ENCODE peak calls at places on chromosome 6, in nine cellular contexts. One of them, this sample, is unnamed.

GRCh38 chr6:46925563-46926253 is 4.0 kb upstream of the ADGRF5 start:
- DNase-seq in NB4: no peak
- DNase-seq in astrocyte of the spinal cord: peak; percentile 60
- DNase-seq in spleen: no peak
- DNase-seq in HCT116: no peak
- DNase-seq in thoracic aorta: peak; percentile 41
- DNase-seq in PC-9: peak; percentile 98
- DNase-seq in cardiac muscle cell: peak; percentile 92
- DNase-seq in heart left ventricle: no peak
- DNase-seq in this sample: peak; percentile 81

GRCh38 chr6:41595166-41595565 is 43.1 kb upstream of the MDFI start:
- DNase-seq in NB4: no peak
- DNase-seq in astrocyte of the spinal cord: no peak
- DNase-seq in spleen: no peak
- DNase-seq in HCT116: no peak
- DNase-seq in thoracic aorta: no peak
- DNase-seq in PC-9: no peak
- DNase-seq in cardiac muscle cell: no peak
- DNase-seq in heart left ventricle: peak; percentile 40
- DNase-seq in this sample: no peak

GRCh38 chr6:159100789-159101182 is 56.0 kb upstream of the TAGAP start:
- DNase-seq in NB4: no peak
- DNase-seq in astrocyte of the spinal cord: no peak
- DNase-seq in spleen: no peak
- DNase-seq in HCT116: no peak
- DNase-seq in thoracic aorta: no peak
- DNase-seq in PC-9: no peak
- DNase-seq in cardiac muscle cell: no peak
- DNase-seq in heart left ventricle: no peak
- DNase-seq in this sample: no peak

GRCh38 chr6:6581014-6581413 is 7.5 kb upstream of the LY86 start:
- DNase-seq in NB4: no peak
- DNase-seq in astrocyte of the spinal cord: no peak
- DNase-seq in spleen: no peak
- DNase-seq in HCT116: no peak
- DNase-seq in thoracic aorta: no peak
- DNase-seq in PC-9: no peak
- DNase-seq in cardiac muscle cell: no peak
- DNase-seq in heart left ventricle: no peak
- DNase-seq in this sample: no peak

GRCh38 chr6:148493374-148493773 is 150.7 kb downstream of the SASH1 start:
- DNase-seq in NB4: no peak
- DNase-seq in astrocyte of the spinal cord: no peak
- DNase-seq in spleen: no peak
- DNase-seq in HCT116: no peak
- DNase-seq in thoracic aorta: no peak
- DNase-seq in PC-9: no peak
- DNase-seq in cardiac muscle cell: no peak
- DNase-seq in heart left ventricle: no peak
- DNase-seq in this sample: no peak

GRCh38 chr6:91081452-91082067 is 494.7 kb upstream of the MAP3K7 start:
- DNase-seq in NB4: peak; percentile 60
- DNase-seq in astrocyte of the spinal cord: peak; percentile 79
- DNase-seq in spleen: no peak
- DNase-seq in HCT116: peak; percentile 3
- DNase-seq in thoracic aorta: no peak
- DNase-seq in PC-9: no peak
- DNase-seq in cardiac muscle cell: peak; percentile 82
- DNase-seq in heart left ventricle: no peak
- DNase-seq in this sample: peak; percentile 56

GRCh38 chr6:34115396-34116314 is 30.2 kb downstream of the GRM4 start:
- DNase-seq in NB4: peak; percentile 45
- DNase-seq in astrocyte of the spinal cord: peak; percentile 23
- DNase-seq in spleen: no peak
- DNase-seq in HCT116: no peak
- DNase-seq in thoracic aorta: no peak
- DNase-seq in PC-9: no peak
- DNase-seq in cardiac muscle cell: peak; percentile 31
- DNase-seq in heart left ventricle: no peak
- DNase-seq in this sample: no peak

GRCh38 chr6:149723771-149724417 is 6.0 kb upstream of the LATS1 start:
- DNase-seq in NB4: peak; percentile 83
- DNase-seq in astrocyte of the spinal cord: peak; percentile 75
- DNase-seq in spleen: peak; percentile 51
- DNase-seq in HCT116: peak; percentile 60
- DNase-seq in thoracic aorta: no peak
- DNase-seq in PC-9: peak; percentile 51
- DNase-seq in cardiac muscle cell: peak; percentile 87
- DNase-seq in heart left ventricle: no peak
- DNase-seq in this sample: peak; percentile 90

GRCh38 chr6:65126667-65127066 is 580.4 kb downstream of the EYS start:
- DNase-seq in NB4: no peak
- DNase-seq in astrocyte of the spinal cord: no peak
- DNase-seq in spleen: no peak
- DNase-seq in HCT116: no peak
- DNase-seq in thoracic aorta: no peak
- DNase-seq in PC-9: no peak
- DNase-seq in cardiac muscle cell: no peak
- DNase-seq in heart left ventricle: no peak
- DNase-seq in this sample: no peak

GRCh38 chr6:169158182-169158573 is 95.5 kb downstream of the THBS2 start:
- DNase-seq in NB4: no peak
- DNase-seq in astrocyte of the spinal cord: peak; percentile 88
- DNase-seq in spleen: no peak
- DNase-seq in HCT116: no peak
- DNase-seq in thoracic aorta: no peak
- DNase-seq in PC-9: no peak
- DNase-seq in cardiac muscle cell: peak; percentile 97
- DNase-seq in heart left ventricle: peak; percentile 87
- DNase-seq in this sample: peak; percentile 72

GRCh38 chr6:17589402-17590116 is 10.5 kb upstream of the FAM8A1 start:
- DNase-seq in NB4: no peak
- DNase-seq in astrocyte of the spinal cord: peak; percentile 79
- DNase-seq in spleen: no peak
- DNase-seq in HCT116: peak; percentile 91
- DNase-seq in thoracic aorta: no peak
- DNase-seq in PC-9: peak; percentile 94
- DNase-seq in cardiac muscle cell: peak; percentile 72
- DNase-seq in heart left ventricle: no peak
- DNase-seq in this sample: peak; percentile 82

GRCh38 chr6:7155871-7156579 is 48.3 kb downstream of the RREB1 start:
- DNase-seq in NB4: no peak
- DNase-seq in astrocyte of the spinal cord: no peak
- DNase-seq in spleen: no peak
- DNase-seq in HCT116: no peak
- DNase-seq in thoracic aorta: no peak
- DNase-seq in PC-9: no peak
- DNase-seq in cardiac muscle cell: no peak
- DNase-seq in heart left ventricle: no peak
- DNase-seq in this sample: no peak

DNA sequence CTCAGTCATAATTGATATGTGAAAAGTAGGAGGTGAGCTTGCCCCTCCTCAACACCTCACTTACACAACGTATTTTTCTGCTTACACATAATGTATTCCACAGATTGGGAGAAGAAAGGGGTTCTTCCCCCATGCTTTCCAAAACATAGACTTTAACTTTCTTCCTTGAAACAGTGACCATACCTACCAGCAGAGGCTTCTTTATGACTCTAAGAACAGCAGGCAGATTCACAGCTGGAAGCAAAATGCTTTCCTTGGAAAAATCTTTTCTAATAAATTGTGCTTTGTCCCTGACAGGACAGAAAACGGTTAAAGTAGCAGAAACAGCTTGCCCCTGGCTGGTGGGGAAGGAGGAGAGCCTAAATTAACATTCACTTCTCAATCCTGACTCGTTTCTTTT is 629.1 kb upstream of the IMPG1 start:
- DNase-seq in NB4: no peak
- DNase-seq in astrocyte of the spinal cord: peak; percentile 3
- DNase-seq in spleen: no peak
- DNase-seq in HCT116: no peak
- DNase-seq in thoracic aorta: no peak
- DNase-seq in PC-9: no peak
- DNase-seq in cardiac muscle cell: no peak
- DNase-seq in heart left ventricle: no peak
- DNase-seq in this sample: no peak
- TF ChIP-seq CTCF in NB4: no peak
- TF ChIP-seq CTCF in astrocyte of the spinal cord: peak; percentile 31
- TF ChIP-seq CTCF in spleen: no peak
- TF ChIP-seq CTCF in HCT116: no peak
- TF ChIP-seq CTCF in thoracic aorta: no peak
- TF ChIP-seq CTCF in PC-9: no peak
- TF ChIP-seq CTCF in cardiac muscle cell: peak; percentile 16
- TF ChIP-seq CTCF in heart left ventricle: no peak
- TF ChIP-seq CTCF in this sample: no peak

DNA sequence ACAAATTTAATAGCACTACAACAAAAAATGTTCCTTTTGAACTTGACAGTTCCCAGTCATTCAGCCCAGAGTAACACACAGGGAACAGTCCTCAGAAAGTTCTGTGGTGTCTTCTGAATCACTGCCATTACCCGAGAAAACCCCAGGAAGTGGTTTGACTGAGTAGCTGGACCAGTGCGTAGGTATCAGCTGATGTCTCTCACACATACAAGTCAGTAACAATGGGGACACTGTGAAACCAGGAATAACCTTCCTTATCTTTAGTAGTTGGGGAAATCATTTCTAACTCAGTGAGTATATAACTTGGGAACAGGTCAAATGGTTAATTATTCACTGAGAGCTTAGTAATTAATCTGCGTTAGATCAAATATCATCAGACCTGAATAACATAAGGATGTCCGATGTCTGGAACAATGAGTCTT is 73.1 kb downstream of the HIVEP2 start:
- DNase-seq in NB4: peak; percentile 21
- DNase-seq in astrocyte of the spinal cord: peak; percentile 96
- DNase-seq in spleen: no peak
- DNase-seq in HCT116: no peak
- DNase-seq in thoracic aorta: no peak
- DNase-seq in PC-9: no peak
- DNase-seq in cardiac muscle cell: peak; percentile 93
- DNase-seq in heart left ventricle: no peak
- DNase-seq in this sample: peak; percentile 96
- H3K4me3 ChIP-seq in NB4: no peak overlapping the region
- H3K4me3 ChIP-seq in astrocyte of the spinal cord: no peak overlapping the region
- H3K4me3 ChIP-seq in spleen: no peak overlapping the region
- H3K4me3 ChIP-seq in HCT116: no peak overlapping the region
- H3K4me3 ChIP-seq in thoracic aorta: no peak overlapping the region
- H3K4me3 ChIP-seq in PC-9: no peak overlapping the region
- H3K4me3 ChIP-seq in cardiac muscle cell: no peak overlapping the region
- H3K4me3 ChIP-seq in heart left ventricle: no peak overlapping the region
- H3K4me3 ChIP-seq in this sample: peak overlapping the region; percentile 5

DNA sequence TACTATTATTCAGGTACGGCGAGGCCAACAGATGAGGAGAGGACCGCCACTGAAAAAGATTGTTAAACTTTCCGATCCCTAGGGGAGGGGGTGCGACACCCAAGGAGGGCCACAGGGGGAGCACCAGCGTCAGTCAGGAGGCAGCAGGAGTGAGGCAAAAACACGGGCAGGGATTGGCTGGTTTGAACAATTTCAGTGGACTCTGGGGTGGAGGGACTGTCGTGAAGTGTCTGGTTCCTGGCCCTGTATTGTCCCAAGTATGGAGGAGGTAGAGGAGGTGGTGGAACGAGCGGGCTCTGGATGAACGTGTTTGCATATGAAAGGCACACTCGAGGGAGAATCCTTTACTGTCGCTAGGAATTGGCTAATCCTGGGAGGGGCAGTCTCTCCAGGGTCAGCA is 32.5 kb upstream of the MCUR1 start:
- DNase-seq in NB4: peak; percentile 23
- DNase-seq in astrocyte of the spinal cord: no peak
- DNase-seq in spleen: no peak
- DNase-seq in HCT116: peak; percentile 35
- DNase-seq in thoracic aorta: no peak
- DNase-seq in PC-9: no peak
- DNase-seq in cardiac muscle cell: no peak
- DNase-seq in heart left ventricle: no peak
- DNase-seq in this sample: no peak
- TF ChIP-seq CTCF in NB4: no peak
- TF ChIP-seq CTCF in astrocyte of the spinal cord: peak; percentile 23
- TF ChIP-seq CTCF in spleen: no peak
- TF ChIP-seq CTCF in HCT116: no peak
- TF ChIP-seq CTCF in thoracic aorta: no peak
- TF ChIP-seq CTCF in PC-9: no peak
- TF ChIP-seq CTCF in cardiac muscle cell: no peak
- TF ChIP-seq CTCF in heart left ventricle: no peak
- TF ChIP-seq CTCF in this sample: no peak

GRCh38 chr6:131059486-131059885 is 3.6 kb downstream of the EPB41L2 start:
- DNase-seq in NB4: no peak
- DNase-seq in astrocyte of the spinal cord: peak; percentile 62
- DNase-seq in spleen: no peak
- DNase-seq in HCT116: no peak
- DNase-seq in thoracic aorta: no peak
- DNase-seq in PC-9: no peak
- DNase-seq in cardiac muscle cell: peak; percentile 42
- DNase-seq in heart left ventricle: no peak
- DNase-seq in this sample: peak; percentile 66

GRCh38 chr6:131062245-131063027 is 609 bp downstream of the EPB41L2 start:
- DNase-seq in NB4: peak; percentile 40
- DNase-seq in astrocyte of the spinal cord: no peak
- DNase-seq in spleen: no peak
- DNase-seq in HCT116: no peak
- DNase-seq in thoracic aorta: no peak
- DNase-seq in PC-9: no peak
- DNase-seq in cardiac muscle cell: peak; percentile 31
- DNase-seq in heart left ventricle: peak; percentile 69
- DNase-seq in this sample: no peak

GRCh38 chr6:131060311-131060710 is 2.7 kb downstream of the EPB41L2 start:
- DNase-seq in NB4: no peak
- DNase-seq in astrocyte of the spinal cord: peak; percentile 41
- DNase-seq in spleen: no peak
- DNase-seq in HCT116: no peak
- DNase-seq in thoracic aorta: no peak
- DNase-seq in PC-9: no peak
- DNase-seq in cardiac muscle cell: no peak
- DNase-seq in heart left ventricle: no peak
- DNase-seq in this sample: peak; percentile 48

GRCh38 chr6:131061771-131062160 is 1.3 kb downstream of the EPB41L2 start:
- DNase-seq in NB4: peak; percentile 36
- DNase-seq in astrocyte of the spinal cord: no peak
- DNase-seq in spleen: no peak
- DNase-seq in HCT116: no peak
- DNase-seq in thoracic aorta: no peak
- DNase-seq in PC-9: no peak
- DNase-seq in cardiac muscle cell: peak; percentile 39
- DNase-seq in heart left ventricle: no peak
- DNase-seq in this sample: no peak

DNA sequence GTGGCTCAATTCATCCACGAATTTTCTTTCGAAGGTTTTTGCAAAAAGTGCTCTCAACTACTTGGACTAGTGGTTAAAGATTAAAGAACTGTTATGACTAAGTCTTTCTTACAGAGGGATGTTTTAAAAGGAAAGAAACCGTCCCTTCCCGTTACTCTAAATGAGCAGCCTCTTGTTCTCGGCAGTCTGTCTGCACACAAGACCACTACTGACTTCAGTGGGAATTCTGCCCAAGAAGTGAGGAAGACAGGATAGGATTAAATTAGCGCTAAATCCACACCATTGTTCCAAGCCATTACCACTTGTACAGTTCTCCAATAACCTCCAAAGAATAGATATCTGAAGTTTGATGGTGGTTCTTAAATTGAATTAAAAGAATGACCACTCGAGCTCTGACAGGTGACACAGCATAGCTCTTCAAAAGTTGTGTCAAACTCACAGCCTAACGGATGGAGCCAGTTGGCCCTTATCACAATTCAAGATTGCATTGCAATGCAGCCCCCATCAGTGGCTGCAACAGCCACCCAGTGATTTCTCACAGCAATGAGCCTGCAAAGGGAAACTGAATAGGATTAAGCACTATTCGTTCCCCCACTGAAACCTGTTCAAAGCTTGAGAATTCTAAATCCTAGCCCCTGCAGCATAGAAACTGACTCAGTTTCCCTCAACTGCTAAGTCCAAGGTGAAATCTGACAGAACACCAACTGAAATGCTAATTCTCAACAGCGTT is 1.8 kb downstream of the EPB41L2 start:
- DNase-seq in NB4: peak; percentile 24
- DNase-seq in astrocyte of the spinal cord: peak; percentile 62
- DNase-seq in spleen: no peak
- DNase-seq in HCT116: no peak
- DNase-seq in thoracic aorta: no peak
- DNase-seq in PC-9: no peak
- DNase-seq in cardiac muscle cell: peak; percentile 70
- DNase-seq in heart left ventricle: no peak
- DNase-seq in this sample: peak; percentile 68
- H3K4me3 ChIP-seq in NB4: peak overlapping the region; percentile 66
- H3K4me3 ChIP-seq in astrocyte of the spinal cord: peak overlapping the region; percentile 80
- H3K4me3 ChIP-seq in spleen: peak overlapping the region; percentile 96
- H3K4me3 ChIP-seq in HCT116: no peak overlapping the region
- H3K4me3 ChIP-seq in thoracic aorta: peak overlapping the region; percentile 92
- H3K4me3 ChIP-seq in PC-9: peak overlapping the region; percentile 61
- H3K4me3 ChIP-seq in cardiac muscle cell: peak overlapping the region; percentile 97
- H3K4me3 ChIP-seq in heart left ventricle: peak overlapping the region; percentile 94
- H3K4me3 ChIP-seq in this sample: peak overlapping the region; percentile 79

This sample was measured in fibroblast of mammary gland.